ENCODE peak calls at places on chromosomes 4 and X, in eight cellular contexts. Q, D, M, R, N, Y, W and I are unnamed samples.

GRCh38 chr4:1793496-1793840 is 375 bp downstream of the FGFR3 start:
- DNase-seq in N (peak), R (peak), M (no peak), W (peak), Q (no peak), D (no peak), Y (peak), I (no peak)

GRCh38 chr4:142191901-142192300 is 555.5 kb downstream of the IL15 start:
- DNase-seq in W (no peak), D (no peak), R (no peak), N (no peak), Y (no peak), Q (no peak), M (no peak), I (no peak)

GRCh38 chr4:177442623-177443155 is 452 bp upstream of the AGA start:
- DNase-seq in M (no peak), D (no peak), W (peak), N (peak), Q (no peak), Y (no peak), R (no peak), I (no peak)

GRCh38 chr4:169243808-169244207 is 26.9 kb downstream of the SH3RF1 start:
- DNase-seq in N (no peak), Q (no peak), M (no peak), W (no peak), R (no peak), D (no peak), Y (no peak), I (no peak)

GRCh38 chr4:84529169-84529751 is 30.2 kb upstream of the NKX6-1 start:
- DNase-seq in M (no peak), R (no peak), N (peak), W (peak), D (no peak), Y (no peak), Q (no peak), I (no peak)

GRCh38 chrX:119618439-119618838 is 12.2 kb upstream of the NKRF start:
- DNase-seq in Q (no peak), Y (no peak), D (no peak), N (peak), W (no peak), M (no peak), R (no peak), I (no peak)

GRCh38 chrX:150084474-150085229 is 146.4 kb upstream of the EOLA2 start:
- DNase-seq in Y (no peak), N (no peak), Q (no peak), D (no peak), W (no peak), R (no peak), M (no peak), I (no peak)

GRCh38 chr4:103111598-103111997 is 12.0 kb upstream of the BDH2 start:
- DNase-seq in D (no peak), Y (no peak), N (no peak), Q (no peak), W (no peak), M (no peak), R (no peak), I (no peak)

GRCh38 chrX:13876652-13877051 is 59.8 kb upstream of the GPM6B start:
- DNase-seq in R (no peak), Q (no peak), W (no peak), Y (peak), M (no peak), N (no peak), D (no peak), I (no peak)

GRCh38 chr4:14575919-14576318 is 426.4 kb upstream of the CPEB2 start:
- DNase-seq in N (no peak), D (no peak), W (no peak), Y (no peak), Q (no peak), M (no peak), R (no peak), I (no peak)

GRCh38 chr4:141155586-141155985 is 22.3 kb upstream of the RNF150 start:
- DNase-seq in Q (no peak), N (no peak), R (no peak), Y (no peak), M (no peak), D (no peak), W (no peak), I (no peak)

GRCh38 chr4:25928956-25929336 is 14.9 kb downstream of the SMIM20 start:
- DNase-seq in W (no peak), Y (no peak), D (no peak), R (no peak), Q (no peak), M (no peak), N (no peak), I (no peak)

GRCh38 chr4:76689079-76689817 is 208.7 kb downstream of the SOWAHB start:
- DNase-seq in Y (no peak), D (peak), N (peak), R (peak), M (no peak), Q (peak), W (peak), I (peak)

GRCh38 chrX:44344194-44344593 is 722 bp upstream of the EFHC2 start:
- DNase-seq in D (peak), N (peak), M (no peak), W (no peak), Q (no peak), Y (no peak), R (peak), I (no peak)

GRCh38 chr4:163350672-163351071 is 7.0 kb downstream of the NPY5R start:
- DNase-seq in W (no peak), Q (no peak), Y (no peak), R (no peak), N (no peak), D (no peak), M (no peak), I (no peak)

GRCh38 chr4:88843067-88843723 is 145.6 kb upstream of the NAP1L5 start:
- DNase-seq in D (no peak), W (no peak), R (no peak), M (no peak), Q (no peak), N (no peak), Y (no peak), I (no peak)

GRCh38 chrX:121479406-121479805 is 432.0 kb downstream of the GLUD2 start:
- DNase-seq in N (no peak), Y (no peak), R (no peak), W (no peak), Q (no peak), M (no peak), D (no peak), I (no peak)

GRCh38 chrX:97119474-97120109 is 235.9 kb downstream of the RPA4 start:
- DNase-seq in D (no peak), R (no peak), Q (no peak), N (no peak), W (no peak), Y (no peak), M (no peak), I (no peak)

GRCh38 chr4:14348506-14348905 is 653.8 kb upstream of the CPEB2 start:
- DNase-seq in D (no peak), N (no peak), Y (no peak), M (no peak), R (no peak), W (no peak), Q (no peak), I (no peak)

GRCh38 chr4:40475609-40476008 is 140.5 kb downstream of the CHRNA9 start:
- DNase-seq in R (no peak), Q (no peak), N (no peak), M (no peak), Y (no peak), D (no peak), W (no peak), I (no peak)

GRCh38 chr4:143559757-143560147 is 46.2 kb downstream of the SMARCA5 start:
- DNase-seq in M (peak), R (no peak), W (peak), D (peak), Q (no peak), Y (no peak), N (peak), I (no peak)

GRCh38 chr4:57043304-57044251 is 64.9 kb downstream of the POLR2B start:
- DNase-seq in D (no peak), M (no peak), Y (peak), R (no peak), Q (no peak), N (no peak), W (no peak), I (no peak)

GRCh38 chr4:7206856-7207567 is 14.7 kb downstream of the SORCS2 start:
- DNase-seq in Q (no peak), W (peak), M (peak), N (no peak), R (peak), D (peak), Y (peak), I (no peak)

GRCh38 chr4:46124773-46125172 is 919 bp upstream of the GABRG1 start:
- DNase-seq in R (peak), W (peak), M (no peak), N (no peak), Q (no peak), D (peak), Y (no peak), I (no peak)

GRCh38 chr4:122616910-122617596 is 3.8 kb downstream of the IL21 start:
- DNase-seq in N (no peak), W (no peak), D (no peak), Q (no peak), M (no peak), Y (no peak), R (no peak), I (no peak)

GRCh38 chr4:187383181-187383580 is 612.4 kb upstream of the ZFP42 start:
- DNase-seq in N (no peak), D (no peak), M (no peak), Y (no peak), Q (no peak), R (no peak), W (no peak), I (no peak)

GRCh38 chr4:187378441-187378840 is 617.1 kb upstream of the ZFP42 start:
- DNase-seq in M (no peak), R (no peak), Q (no peak), N (no peak), W (no peak), D (no peak), Y (no peak), I (no peak)

GRCh38 chr4:187380181-187380581 is 615.4 kb upstream of the ZFP42 start:
- DNase-seq in Q (no peak), D (peak), W (no peak), Y (no peak), R (peak), M (no peak), N (no peak), I (no peak)
- TF ChIP-seq CTCF in Q (no peak), D (peak), W (peak), Y (no peak), R (no peak), M (no peak), N (no peak), I (peak)

DNA sequence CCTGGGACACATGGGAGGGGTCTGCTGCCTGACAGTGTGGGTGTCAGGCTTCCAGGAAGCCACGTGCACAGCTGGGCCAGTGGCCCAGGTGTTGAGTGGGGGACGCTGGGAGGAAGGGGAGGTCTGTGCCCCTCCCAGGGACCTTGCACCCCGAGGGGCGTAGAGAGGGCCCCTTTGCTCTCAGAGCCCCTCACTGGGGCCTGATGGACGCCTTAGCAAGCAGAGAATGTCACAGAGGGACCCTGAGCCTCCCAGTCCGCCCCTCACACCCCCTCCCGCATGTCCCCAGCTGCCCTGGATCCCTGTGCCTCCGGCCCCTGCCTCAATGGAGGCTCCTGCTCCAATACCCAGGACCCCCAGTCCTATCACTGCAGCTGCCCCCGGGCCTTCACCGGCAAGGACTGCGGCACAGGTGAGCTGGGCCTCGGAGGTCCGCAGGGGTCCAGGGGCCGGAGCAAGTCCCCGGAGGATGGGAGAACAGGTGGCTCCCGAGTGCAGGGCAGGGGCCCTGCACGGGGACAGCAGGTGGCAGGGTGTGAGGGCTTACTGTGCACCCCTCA is 2.1 kb downstream of the HGFAC start:
- DNase-seq in M (no peak), N (no peak), Y (no peak), Q (no peak), D (no peak), W (no peak), R (no peak), I (no peak)
- TF ChIP-seq CTCF in M (peak), N (no peak), Y (no peak), Q (peak), D (no peak), W (no peak), R (no peak), I (no peak)

GRCh38 chr4:153538408-153539057 is 72.4 kb downstream of the TMEM131L start:
- DNase-seq in N (no peak), W (peak), Y (no peak), R (no peak), M (peak), D (no peak), Q (no peak), I (no peak)

GRCh38 chr4:153537493-153537960 is 71.4 kb downstream of the TMEM131L start:
- DNase-seq in M (no peak), D (no peak), W (no peak), N (no peak), Y (no peak), Q (no peak), R (no peak), I (no peak)

GRCh38 chr4:153533387-153533786 is 67.2 kb downstream of the TMEM131L start:
- DNase-seq in R (no peak), W (no peak), N (no peak), M (no peak), Y (no peak), Q (no peak), D (no peak), I (no peak)

GRCh38 chr4:153534792-153535629 is 68.9 kb downstream of the TMEM131L start:
- DNase-seq in N (no peak), D (peak), Y (no peak), Q (no peak), W (no peak), R (no peak), M (no peak), I (no peak)

DNA sequence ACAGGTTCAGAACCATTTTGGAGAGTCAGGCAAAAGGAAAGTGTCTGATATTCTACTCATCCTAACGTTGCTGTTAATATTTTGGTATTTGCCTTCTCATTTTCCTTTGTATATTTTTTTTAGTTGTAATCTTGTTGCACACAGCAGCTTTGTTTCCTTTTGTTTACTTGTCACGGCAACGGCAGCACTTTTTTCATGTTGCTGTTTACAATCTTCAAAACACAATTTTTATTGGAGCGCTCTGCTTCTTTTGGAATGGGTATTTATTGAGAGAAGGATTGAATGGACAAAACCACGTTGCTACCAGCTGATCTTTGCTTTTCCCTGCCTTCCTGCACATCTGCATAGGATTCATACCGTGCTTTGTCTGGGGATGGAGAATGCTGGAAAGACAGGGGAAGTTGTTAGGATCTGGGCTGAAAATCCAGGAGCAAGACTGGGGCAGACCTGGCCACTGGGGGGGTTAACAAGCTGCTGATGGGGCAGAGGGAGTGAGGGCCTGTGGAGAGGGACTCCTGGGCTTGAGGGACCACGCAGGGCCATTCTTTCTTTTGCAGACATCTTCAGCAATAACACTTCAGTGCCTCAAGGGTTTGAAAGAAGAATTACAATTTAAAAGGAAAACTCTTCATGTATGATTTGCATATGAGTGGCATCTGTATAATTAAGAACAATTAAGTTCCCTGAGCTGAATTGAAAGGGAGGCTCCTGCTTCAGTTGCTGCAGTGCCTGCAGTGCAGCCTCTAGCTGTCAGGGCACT is 69.8 kb downstream of the TMEM131L start:
- DNase-seq in N (no peak), W (no peak), M (no peak), D (peak), Y (no peak), R (peak), Q (no peak), I (no peak)
- TF ChIP-seq CTCF in N (no peak), W (peak), M (no peak), D (peak), Y (no peak), R (no peak), Q (no peak), I (no peak)

DNA sequence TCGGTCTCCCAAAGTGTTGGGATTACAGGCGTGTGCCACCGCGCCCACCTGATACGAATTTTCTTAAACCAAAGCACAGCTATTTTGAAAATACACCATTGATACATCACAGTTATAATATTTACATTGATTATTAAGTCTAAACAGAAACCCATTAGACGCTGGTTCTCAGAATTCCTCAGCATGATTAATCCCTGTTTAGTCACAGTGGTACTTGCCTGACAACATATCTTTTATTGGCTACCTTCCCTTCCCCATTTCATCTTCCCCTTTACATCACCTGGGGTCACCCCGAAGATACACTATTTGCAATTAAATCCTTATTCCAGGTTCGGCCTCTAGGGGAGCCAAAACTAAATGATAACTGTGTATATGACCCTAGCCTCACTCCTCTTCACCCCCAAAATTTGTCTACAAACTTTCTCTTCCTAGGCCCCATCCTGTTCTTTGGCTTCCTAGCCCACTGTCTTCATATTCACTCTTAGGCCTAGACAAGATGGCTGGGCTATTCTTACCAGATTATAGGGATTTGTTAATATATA is 36.8 kb upstream of the IL1RAPL1 start:
- DNase-seq in Y (no peak), R (no peak), W (peak), Q (no peak), D (no peak), N (no peak), M (no peak), I (no peak)
- TF ChIP-seq CTCF in Y (no peak), R (no peak), W (peak), Q (no peak), D (peak), N (no peak), M (no peak), I (no peak)

GRCh38 chr4:120873554-120873953 is 49.0 kb downstream of the PRDM5 start:
- DNase-seq in R (no peak), W (no peak), M (no peak), N (no peak), Y (no peak), Q (no peak), D (no peak), I (no peak)
- TF ChIP-seq CTCF in R (no peak), W (peak), M (no peak), N (no peak), Y (no peak), Q (peak), D (peak), I (no peak)

DNA sequence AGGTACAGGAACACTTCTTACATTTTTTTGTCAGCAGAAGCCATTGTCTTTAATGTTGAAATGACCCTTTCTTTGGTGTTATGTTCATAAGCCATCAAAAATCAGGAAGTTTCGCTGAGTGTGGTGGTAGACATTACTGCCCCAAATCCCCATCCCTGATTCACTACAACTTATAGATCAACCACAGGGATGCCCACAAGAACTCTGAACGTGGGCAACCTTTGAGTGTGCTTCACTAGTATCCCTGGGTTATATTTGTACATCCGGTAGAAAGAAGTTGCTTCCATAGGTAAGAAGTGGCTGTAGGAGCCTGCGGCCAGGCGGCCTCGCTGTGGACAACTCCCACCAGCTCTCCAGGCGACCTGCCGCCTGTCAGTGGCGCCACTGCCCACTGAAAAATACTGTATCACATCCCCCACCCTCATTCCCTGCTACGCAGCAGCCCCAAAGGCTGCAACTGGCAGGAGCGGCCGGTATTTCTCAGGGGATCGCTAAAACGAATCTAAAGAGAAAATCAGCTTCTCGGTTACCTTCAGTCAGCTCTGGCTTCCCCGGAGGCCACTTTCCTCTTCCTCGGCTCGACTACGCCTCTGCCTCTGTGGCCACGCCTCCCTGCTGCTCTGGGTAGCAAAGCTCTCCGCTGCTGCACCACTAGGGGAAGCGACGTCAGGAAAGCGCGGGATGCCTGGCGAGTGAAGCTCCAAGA is 13.9 kb upstream of the ETDC start:
- DNase-seq in Y (peak), Q (peak), M (no peak), D (peak), W (peak), N (peak), R (peak), I (no peak)
- TF ChIP-seq CTCF in Y (no peak), Q (no peak), M (no peak), D (peak), W (no peak), N (peak), R (no peak), I (no peak)

GRCh38 chr4:29756966-29757365 is 963.2 kb upstream of the PCDH7 start:
- DNase-seq in Y (no peak), D (peak), R (peak), M (no peak), N (no peak), W (no peak), Q (no peak), I (no peak)
- TF ChIP-seq CTCF in Y (no peak), D (peak), R (no peak), M (no peak), N (no peak), W (no peak), Q (no peak), I (no peak)

DNA sequence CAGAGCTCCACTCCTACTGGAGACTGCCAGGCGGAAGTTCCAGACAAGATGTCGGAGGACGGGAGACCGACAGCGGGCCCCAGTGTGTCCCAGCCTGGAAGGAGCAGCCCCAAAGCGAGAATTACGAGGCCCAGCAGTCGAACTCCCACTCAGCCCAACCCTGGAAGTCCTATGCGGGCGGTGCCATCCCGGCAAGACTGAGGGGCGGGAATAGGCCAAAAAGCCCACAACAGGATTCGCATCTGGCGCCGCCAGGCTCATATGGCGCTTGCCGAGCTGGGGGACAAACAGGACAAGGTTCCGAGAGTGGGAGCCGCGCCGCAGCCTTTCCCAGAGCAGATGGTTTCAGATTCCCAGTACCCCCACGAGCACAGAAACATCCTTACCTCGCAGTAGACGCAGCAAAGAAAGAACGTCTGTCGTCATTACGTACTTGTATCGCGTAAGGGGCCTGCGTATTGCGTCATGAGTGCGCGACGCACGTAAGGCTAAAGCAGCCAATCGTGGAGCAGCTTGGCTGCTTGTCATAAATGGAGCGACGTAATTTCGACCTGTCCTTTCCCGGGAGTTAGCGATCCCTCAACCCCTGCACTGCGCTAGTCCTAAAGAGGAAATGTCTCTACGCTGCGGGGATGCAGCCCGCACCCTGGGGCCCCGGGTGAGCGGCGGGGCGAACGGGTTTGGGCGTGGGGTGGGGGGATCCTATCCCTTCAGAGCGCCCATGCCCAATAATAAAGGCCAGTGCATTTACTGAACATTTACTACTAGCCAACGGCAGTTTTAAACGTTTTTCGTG is at the start of the genes LIAS and RPL9:
- DNase-seq in Y (peak), W (peak), Q (peak), R (peak), M (peak), D (peak), N (peak), I (peak)
- TF ChIP-seq CTCF in Y (no peak), W (no peak), Q (no peak), R (no peak), M (no peak), D (no peak), N (no peak), I (no peak)